ENCODE peak calls at places on chromosome 9, in eight cellular contexts. H, X, Q, V, G, M, F and J are unnamed samples.

GRCh38 chr9:6845881-6846280 is 88.1 kb downstream of the KDM4C start:
- DNase-seq in H (no peak), X (no peak), Q (peak), V (no peak), G (no peak), M (no peak), F (peak), J (no peak)

GRCh38 chr9:13750061-13750460 is 470.6 kb upstream of the MPDZ start:
- DNase-seq in H (no peak), X (no peak), Q (peak), V (peak), G (no peak), M (no peak), F (no peak), J (no peak)

GRCh38 chr9:95816716-95817115 is 58.8 kb upstream of the ERCC6L2 start:
- DNase-seq in H (no peak), X (no peak), Q (no peak), V (no peak), G (no peak), M (no peak), F (no peak), J (no peak)

GRCh38 chr9:16705121-16705604 is 165.3 kb downstream of the BNC2 start:
- DNase-seq in H (peak), X (peak), Q (peak), V (peak), G (peak), M (peak), F (no peak), J (no peak)

GRCh38 chr9:86368871-86369521 is 14.8 kb upstream of the TUT7 start:
- DNase-seq in H (no peak), X (no peak), Q (peak), V (peak), G (no peak), M (no peak), F (peak), J (no peak)

GRCh38 chr9:81071108-81071507 is 618.2 kb downstream of the TLE1 start:
- DNase-seq in H (no peak), X (no peak), Q (no peak), V (no peak), G (no peak), M (no peak), F (no peak), J (no peak)

GRCh38 chr9:121939643-121940042 is 153.5 kb downstream of the TTLL11 start:
- DNase-seq in H (no peak), X (no peak), Q (no peak), V (no peak), G (no peak), M (no peak), F (no peak), J (no peak)

GRCh38 chr9:97299809-97300414 is 7.5 kb upstream of the CCDC180 start:
- DNase-seq in H (no peak), X (no peak), Q (no peak), V (no peak), G (no peak), M (no peak), F (no peak), J (no peak)

GRCh38 chr9:84371737-84372136 is 31.2 kb upstream of the SLC28A3 start:
- DNase-seq in H (peak), X (no peak), Q (peak), V (peak), G (no peak), M (no peak), F (peak), J (no peak)

GRCh38 chr9:89426389-89426961 is 71.4 kb downstream of the SEMA4D start:
- DNase-seq in H (no peak), X (no peak), Q (no peak), V (no peak), G (peak), M (no peak), F (no peak), J (no peak)

GRCh38 chr9:36866840-36867239 is 167.2 kb downstream of the PAX5 start:
- DNase-seq in H (no peak), X (no peak), Q (no peak), V (no peak), G (no peak), M (no peak), F (peak), J (no peak)

GRCh38 chr9:134215709-134216448 is 51.5 kb upstream of the RNU6ATAC start:
- DNase-seq in H (peak), X (no peak), Q (no peak), V (peak), G (peak), M (peak), F (peak), J (no peak)

GRCh38 chr9:133463234-133463863 is 3.6 kb downstream of the CACFD1 start:
- DNase-seq in H (no peak), X (no peak), Q (peak), V (no peak), G (no peak), M (no peak), F (no peak), J (no peak)

GRCh38 chr9:19085295-19085694 is 17.4 kb downstream of the HAUS6 start:
- DNase-seq in H (no peak), X (no peak), Q (peak), V (no peak), G (no peak), M (no peak), F (peak), J (no peak)

GRCh38 chr9:86069206-86069869 is 30.0 kb downstream of the GOLM1 start:
- DNase-seq in H (no peak), X (no peak), Q (no peak), V (no peak), G (no peak), M (no peak), F (no peak), J (no peak)

GRCh38 chr9:134339183-134339806 is 13.0 kb downstream of the RXRA start:
- DNase-seq in H (no peak), X (no peak), Q (no peak), V (no peak), G (no peak), M (no peak), F (no peak), J (no peak)

GRCh38 chr9:31519424-31519823 is 865.0 kb upstream of the ACO1 start:
- DNase-seq in H (no peak), X (no peak), Q (no peak), V (no peak), G (no peak), M (no peak), F (no peak), J (no peak)

GRCh38 chr9:81574399-81574798 is 114.9 kb downstream of the TLE1 start:
- DNase-seq in H (no peak), X (no peak), Q (peak), V (no peak), G (no peak), M (no peak), F (peak), J (no peak)

GRCh38 chr9:125525846-125526619 is 181.0 kb downstream of the MAPKAP1 start:
- DNase-seq in H (no peak), X (peak), Q (no peak), V (peak), G (no peak), M (peak), F (no peak), J (no peak)

GRCh38 chr9:134689320-134690181 is 47.9 kb downstream of the COL5A1 start:
- DNase-seq in H (peak), X (peak), Q (no peak), V (peak), G (peak), M (peak), F (peak), J (no peak)

GRCh38 chr9:34554211-34555001 is 31.6 kb upstream of the ENHO start:
- DNase-seq in H (no peak), X (no peak), Q (no peak), V (no peak), G (peak), M (no peak), F (no peak), J (no peak)

GRCh38 chr9:96256800-96257199 is 45.2 kb downstream of the HSD17B3 start:
- DNase-seq in H (no peak), X (no peak), Q (peak), V (no peak), G (no peak), M (no peak), F (peak), J (no peak)

GRCh38 chr9:78167356-78167755 is 68.5 kb upstream of the CEP78 start:
- DNase-seq in H (no peak), X (no peak), Q (peak), V (no peak), G (no peak), M (no peak), F (no peak), J (no peak)

GRCh38 chr9:32430720-32431119 is 46.3 kb downstream of the ACO1 start:
- DNase-seq in H (no peak), X (no peak), Q (peak), V (peak), G (no peak), M (no peak), F (no peak), J (no peak)

GRCh38 chr9:36276840-36277239 is 18.6 kb upstream of the GNE start:
- DNase-seq in H (no peak), X (no peak), Q (no peak), V (peak), G (no peak), M (no peak), F (peak), J (no peak)

GRCh38 chr9:98359569-98359968 is 104.1 kb upstream of the TBC1D2 start:
- DNase-seq in H (no peak), X (no peak), Q (no peak), V (no peak), G (no peak), M (no peak), F (no peak), J (no peak)

GRCh38 chr9:17402309-17402708 is 176.6 kb upstream of the SH3GL2 start:
- DNase-seq in H (no peak), X (no peak), Q (peak), V (no peak), G (no peak), M (no peak), F (peak), J (no peak)

GRCh38 chr9:95834281-95834907 is 41.1 kb upstream of the ERCC6L2 start:
- DNase-seq in H (no peak), X (no peak), Q (no peak), V (no peak), G (no peak), M (no peak), F (no peak), J (no peak)

GRCh38 chr9:125949247-125949646 is 202.1 kb downstream of the PBX3 start:
- DNase-seq in H (no peak), X (no peak), Q (peak), V (no peak), G (no peak), M (no peak), F (no peak), J (no peak)

GRCh38 chr9:112091805-112092204 is 83.3 kb downstream of the SUSD1 start:
- DNase-seq in H (no peak), X (no peak), Q (peak), V (no peak), G (no peak), M (no peak), F (no peak), J (no peak)
- TF ChIP-seq CTCF in H (peak), X (peak), Q (peak), V (peak), G (peak), M (peak), F (peak), J (no peak)

DNA sequence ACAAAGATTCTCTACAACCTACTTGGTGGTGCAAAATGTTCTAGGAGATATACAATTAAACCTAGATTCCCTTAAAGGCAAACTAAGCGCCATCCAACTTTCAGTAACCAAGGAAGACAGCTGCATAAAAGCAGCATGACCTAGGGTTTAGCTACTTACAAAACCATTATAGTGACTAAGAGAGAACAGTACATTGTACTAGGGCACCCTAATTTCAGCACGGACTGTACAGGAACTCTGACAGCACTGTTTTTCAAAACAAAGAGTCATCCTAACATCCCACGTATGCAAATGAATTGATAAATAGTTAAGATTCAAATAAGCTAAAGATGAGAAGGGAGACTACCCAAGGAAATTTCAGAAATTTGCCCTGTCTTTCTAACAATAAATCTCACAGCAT is 30.0 kb downstream of the STRBP start:
- DNase-seq in H (no peak), X (no peak), Q (no peak), V (no peak), G (no peak), M (no peak), F (no peak), J (no peak)
- TF ChIP-seq CTCF in H (no peak), X (no peak), Q (no peak), V (no peak), G (no peak), M (no peak), F (no peak), J (no peak)

DNA sequence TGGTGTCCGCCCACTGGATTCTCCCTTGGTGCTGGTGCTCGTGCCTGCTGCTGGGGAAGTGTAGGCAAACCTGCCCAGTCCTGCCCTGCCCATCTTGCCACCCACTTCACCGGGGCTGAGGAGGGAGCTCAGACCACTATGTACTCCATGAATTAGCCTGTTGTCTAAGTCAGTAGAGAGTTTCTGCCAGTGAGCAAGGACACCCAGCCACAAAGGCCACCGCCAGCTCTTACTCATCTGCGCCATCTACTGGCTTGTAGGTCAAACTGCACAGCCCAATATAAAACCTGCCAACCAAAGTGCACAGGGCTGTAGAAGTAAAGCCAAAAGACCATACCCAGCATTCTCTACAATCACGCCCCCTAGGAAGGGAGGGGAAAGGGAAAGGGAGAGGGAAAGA is 102.3 kb downstream of the GLIS3 start:
- DNase-seq in H (no peak), X (no peak), Q (peak), V (no peak), G (no peak), M (no peak), F (peak), J (no peak)
- TF ChIP-seq CTCF in H (peak), X (peak), Q (peak), V (peak), G (peak), M (peak), F (peak), J (no peak)

DNA sequence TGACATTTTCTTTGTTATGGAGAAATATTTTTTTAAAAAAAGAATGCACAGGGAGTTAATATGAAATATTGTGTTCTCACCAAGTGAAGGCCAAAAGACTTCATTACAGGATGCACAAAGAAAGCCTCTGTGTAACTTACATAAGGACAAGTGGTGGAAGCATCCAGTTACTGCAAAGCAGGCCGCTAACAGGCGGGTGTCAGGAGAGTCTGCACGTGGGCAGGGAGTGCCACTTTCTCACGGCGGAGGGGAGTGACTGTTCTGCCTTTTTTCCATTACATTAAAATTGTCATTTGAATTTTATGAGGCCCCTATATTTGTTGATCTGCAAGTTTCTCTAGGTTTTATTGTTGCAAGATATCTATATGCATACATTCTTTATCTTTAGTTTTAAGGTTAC is 28.1 kb upstream of the SPATA31E1 start:
- DNase-seq in H (no peak), X (no peak), Q (no peak), V (no peak), G (no peak), M (no peak), F (no peak), J (no peak)
- TF ChIP-seq CTCF in H (no peak), X (no peak), Q (no peak), V (no peak), G (no peak), M (no peak), F (no peak), J (no peak)

GRCh38 chr9:69347607-69348006 is 22.6 kb downstream of the ENTREP1 start:
- DNase-seq in H (no peak), X (no peak), Q (no peak), V (no peak), G (no peak), M (no peak), F (no peak), J (no peak)
- TF ChIP-seq CTCF in H (no peak), X (no peak), Q (no peak), V (no peak), G (no peak), M (no peak), F (no peak), J (no peak)

GRCh38 chr9:115671236-115671770 is 482.3 kb upstream of the PAPPA start:
- DNase-seq in H (no peak), X (no peak), Q (no peak), V (peak), G (no peak), M (no peak), F (no peak), J (no peak)

GRCh38 chr9:115671911-115672310 is 481.7 kb upstream of the PAPPA start:
- DNase-seq in H (no peak), X (no peak), Q (no peak), V (no peak), G (no peak), M (no peak), F (no peak), J (no peak)

GRCh38 chr9:115673599-115673998 is 480.0 kb upstream of the PAPPA start:
- DNase-seq in H (no peak), X (no peak), Q (peak), V (peak), G (no peak), M (no peak), F (no peak), J (no peak)

GRCh38 chr9:115674091-115674490 is 479.5 kb upstream of the PAPPA start:
- DNase-seq in H (no peak), X (no peak), Q (no peak), V (no peak), G (no peak), M (no peak), F (no peak), J (no peak)

DNA sequence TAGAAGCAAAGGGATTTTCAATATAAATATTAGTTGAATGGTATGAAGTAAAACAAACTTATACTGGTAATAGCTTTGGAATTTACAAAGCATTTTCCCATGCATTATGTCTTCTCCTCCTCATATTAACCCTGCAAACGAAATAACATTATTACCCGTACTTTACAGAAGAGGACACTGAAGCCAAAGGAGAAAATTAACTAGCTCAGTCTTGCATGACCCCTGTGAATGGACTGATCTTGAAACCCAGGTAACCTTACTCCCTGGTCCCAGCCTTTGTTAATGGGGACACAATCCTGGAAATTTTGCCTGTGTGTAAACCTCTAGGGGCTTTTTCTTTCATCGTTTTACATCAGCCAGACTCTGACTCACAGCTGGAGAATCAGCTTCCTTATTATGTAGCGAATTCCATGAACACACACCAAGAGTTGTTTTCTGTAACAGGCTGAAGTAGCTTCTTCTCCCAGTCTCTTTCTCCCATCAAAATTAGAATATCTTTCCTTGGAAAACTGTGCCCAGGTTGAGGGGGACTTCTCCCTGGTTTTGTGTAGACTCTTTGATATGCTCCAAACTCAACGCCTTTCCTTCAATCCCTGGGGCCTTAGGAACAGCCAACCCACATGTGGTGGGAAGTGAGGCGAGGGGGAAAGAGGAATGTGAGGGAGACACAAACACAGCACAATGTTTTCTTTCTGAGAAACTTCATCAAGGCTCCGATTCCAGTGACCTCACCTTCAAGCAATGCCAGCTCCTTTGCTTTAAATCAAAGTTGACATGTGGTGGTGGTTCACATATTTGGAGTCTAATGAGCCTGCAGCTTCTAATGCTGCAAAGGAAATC is 480.9 kb upstream of the PAPPA start:
- DNase-seq in H (no peak), X (peak), Q (peak), V (peak), G (no peak), M (no peak), F (peak), J (no peak)
- TF ChIP-seq CTCF in H (no peak), X (no peak), Q (no peak), V (no peak), G (no peak), M (no peak), F (no peak), J (no peak)